ENCODE peak calls at places on chromosomes 12 and 14, in nine cellular contexts. O, D, V, C, H, J, S, P and K are unnamed samples.

GRCh38 chr12:113138826-113139225 is 3.3 kb upstream of the RASAL1 start:
- DNase-seq in O (no peak), D (no peak), V (no peak), C (no peak), H (no peak), J (no peak), S (no peak), P (no peak), K (no peak)

GRCh38 chr14:101082036-101082435 is 178.5 kb upstream of the RTL1 start:
- DNase-seq in O (no peak), D (no peak), V (no peak), C (no peak), H (no peak), J (no peak), S (no peak), P (peak), K (no peak)

GRCh38 chr14:101031186-101031585 is 127.7 kb upstream of the RTL1 start:
- DNase-seq in O (no peak), D (no peak), V (no peak), C (no peak), H (no peak), J (no peak), S (no peak), P (no peak), K (no peak)

GRCh38 chr14:95023115-95023514 is 134.2 kb downstream of the DICER1 start:
- DNase-seq in O (no peak), D (no peak), V (no peak), C (no peak), H (no peak), J (no peak), S (no peak), P (no peak), K (no peak)

GRCh38 chr12:54412348-54412747 is 6.7 kb downstream of the ITGA5 start:
- DNase-seq in O (no peak), D (no peak), V (no peak), C (no peak), H (no peak), J (no peak), S (no peak), P (no peak), K (no peak)

GRCh38 chr14:49464885-49465284 is 121.3 kb downstream of the RPS29 start:
- DNase-seq in O (no peak), D (peak), V (no peak), C (peak), H (no peak), J (peak), S (no peak), P (no peak), K (no peak)

GRCh38 chr14:34537677-34538009 is 1.9 kb downstream of the EAPP start:
- DNase-seq in O (no peak), D (no peak), V (no peak), C (no peak), H (no peak), J (no peak), S (no peak), P (no peak), K (no peak)

GRCh38 chr12:89185181-89185580 is 167.1 kb downstream of the DUSP6 start:
- DNase-seq in O (no peak), D (no peak), V (no peak), C (no peak), H (no peak), J (no peak), S (no peak), P (no peak), K (no peak)

GRCh38 chr12:109764776-109765492 is 51.3 kb downstream of the FAM222A start:
- DNase-seq in O (no peak), D (no peak), V (no peak), C (no peak), H (peak), J (no peak), S (no peak), P (peak), K (peak)

GRCh38 chr12:98422809-98423208 is 92.6 kb upstream of the TMPO start:
- DNase-seq in O (peak), D (peak), V (no peak), C (peak), H (no peak), J (no peak), S (no peak), P (no peak), K (no peak)

GRCh38 chr14:95493976-95494375 is 22.5 kb downstream of the SYNE3 start:
- DNase-seq in O (no peak), D (no peak), V (no peak), C (no peak), H (no peak), J (no peak), S (no peak), P (no peak), K (no peak)

GRCh38 chr14:77313374-77313773 is 7.3 kb downstream of the POMT2 start:
- DNase-seq in O (no peak), D (no peak), V (no peak), C (no peak), H (no peak), J (no peak), S (no peak), P (no peak), K (no peak)

GRCh38 chr12:21941522-21942376 is 523 bp upstream of the ABCC9 start:
- DNase-seq in O (peak), D (no peak), V (peak), C (no peak), H (peak), J (no peak), S (no peak), P (peak), K (peak)

GRCh38 chr12:124506145-124506831 is 61.1 kb downstream of the NCOR2 start:
- DNase-seq in O (peak), D (no peak), V (peak), C (no peak), H (peak), J (no peak), S (peak), P (peak), K (peak)

GRCh38 chr14:23057757-23058653 is 685 bp upstream of the CDH24 start:
- DNase-seq in O (peak), D (peak), V (peak), C (peak), H (peak), J (peak), S (peak), P (peak), K (peak)

GRCh38 chr14:23055147-23055550 is 2.2 kb downstream of the CDH24 start:
- DNase-seq in O (no peak), D (no peak), V (no peak), C (no peak), H (peak), J (no peak), S (no peak), P (no peak), K (peak)

GRCh38 chr14:23056956-23057756 is at the start of gene CDH24:
- DNase-seq in O (peak), D (no peak), V (peak), C (peak), H (peak), J (no peak), S (peak), P (peak), K (peak)

GRCh38 chr14:23055621-23056256 is 1.6 kb downstream of the CDH24 start:
- DNase-seq in O (no peak), D (no peak), V (no peak), C (no peak), H (peak), J (no peak), S (no peak), P (no peak), K (no peak)

GRCh38 chr14:23056257-23056955 is 914 bp downstream of the CDH24 start:
- DNase-seq in O (peak), D (peak), V (peak), C (peak), H (peak), J (peak), S (peak), P (no peak), K (peak)
- H3K4me3 ChIP-seq in O (peak), D (peak), V (peak), C (peak), H (no peak), J (peak), S (peak), P (peak), K (no peak)

GRCh38 chr14:85556263-85556662 is 26.3 kb downstream of the FLRT2 start:
- DNase-seq in O (no peak), D (no peak), V (no peak), C (no peak), H (no peak), J (no peak), S (no peak), P (no peak), K (no peak)
- TF ChIP-seq POLR2A in O (no peak), D (no peak), V (no peak), C (no peak), H (no peak), J (no peak), S (no peak), P (no peak), K (no peak)

DNA sequence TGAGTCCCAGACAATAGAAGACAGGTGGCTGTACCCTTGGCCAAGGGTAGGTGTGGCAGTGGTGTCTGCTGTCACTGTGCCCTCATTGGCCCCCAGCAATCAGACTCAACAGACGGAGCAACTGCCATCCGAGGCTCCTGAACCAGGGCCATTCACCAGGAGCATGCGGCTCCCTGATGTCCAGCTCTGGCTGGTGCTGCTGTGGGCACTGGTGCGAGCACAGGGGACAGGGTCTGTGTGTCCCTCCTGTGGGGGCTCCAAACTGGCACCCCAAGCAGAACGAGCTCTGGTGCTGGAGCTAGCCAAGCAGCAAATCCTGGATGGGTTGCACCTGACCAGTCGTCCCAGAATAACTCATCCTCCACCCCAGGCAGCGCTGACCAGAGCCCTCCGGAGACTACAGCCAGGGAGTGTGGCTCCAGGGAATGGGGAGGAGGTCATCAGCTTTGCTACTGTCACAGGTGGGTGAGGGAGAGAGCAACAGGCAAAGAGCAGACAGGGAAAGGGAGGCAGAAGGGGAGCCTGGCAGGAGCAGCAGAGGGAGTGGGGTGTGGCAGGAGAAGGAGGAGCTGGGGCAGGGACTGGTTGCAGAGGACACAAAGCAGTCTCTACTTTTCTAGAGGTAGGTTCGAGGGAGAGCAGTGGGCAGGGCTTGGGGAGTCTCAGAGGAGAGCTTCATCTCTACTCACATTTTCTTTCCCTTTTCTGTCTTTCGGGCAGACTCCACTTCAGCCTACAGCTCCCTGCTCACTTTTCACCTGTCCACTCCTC is 452 bp downstream of the INHBE start:
- DNase-seq in O (no peak), D (no peak), V (no peak), C (no peak), H (no peak), J (no peak), S (no peak), P (no peak), K (no peak)
- H3K4me3 ChIP-seq in O (no peak), D (peak), V (no peak), C (peak), H (no peak), J (peak), S (no peak), P (no peak), K (no peak)

GRCh38 chr12:46366771-46367170 is 5.8 kb downstream of the SLC38A2 start:
- DNase-seq in O (no peak), D (no peak), V (no peak), C (no peak), H (no peak), J (no peak), S (no peak), P (no peak), K (no peak)

GRCh38 chr12:46364300-46364696 is 8.3 kb downstream of the SLC38A2 start:
- DNase-seq in O (no peak), D (no peak), V (no peak), C (no peak), H (no peak), J (no peak), S (no peak), P (no peak), K (no peak)

GRCh38 chr12:46367351-46368029 is 5.1 kb downstream of the SLC38A2 start:
- DNase-seq in O (no peak), D (no peak), V (no peak), C (no peak), H (no peak), J (no peak), S (no peak), P (no peak), K (no peak)

GRCh38 chr12:46364777-46365580 is 7.6 kb downstream of the SLC38A2 start:
- DNase-seq in O (peak), D (peak), V (no peak), C (peak), H (no peak), J (no peak), S (peak), P (no peak), K (no peak)

GRCh38 chr12:46365951-46366379 is 6.6 kb downstream of the SLC38A2 start:
- DNase-seq in O (no peak), D (no peak), V (no peak), C (no peak), H (no peak), J (no peak), S (no peak), P (no peak), K (no peak)
- TF ChIP-seq POLR2A in O (no peak), D (no peak), V (no peak), C (no peak), H (no peak), J (no peak), S (no peak), P (no peak), K (no peak)